ENCODE peak calls at places on chromosomes 6 and 20, in ten cellular contexts. R is occipital lobe, J is SJSA1, H is left cardiac atrium, G is suprapubic skin, M is HCT116, B is choroid plexus epithelial cell, N is IMR-90, C is GM04504, U is T47D. D is an unnamed sample.

GRCh38 chr20:44173116-44173515 is 13.9 kb downstream of the JPH2 start:
- DNase-seq in G (no peak), J (no peak), N (no peak), C (no peak), R (no peak), H (no peak), M (no peak), U (no peak), B (no peak), D (no peak)

GRCh38 chr20:18543932-18544331 is 23.3 kb upstream of the SMIM26 start:
- DNase-seq in J (no peak), C (no peak), M (no peak), U (no peak), R (no peak), G (no peak), B (no peak), N (no peak), H (peak; percentile 51), D (no peak)

GRCh38 chr20:16533493-16533892 is 39.8 kb downstream of the KIF16B start:
- DNase-seq in B (peak; percentile 22), G (no peak), M (no peak), C (no peak), J (no peak), U (no peak), N (peak; percentile 7), H (no peak), R (no peak), D (no peak)

GRCh38 chr6:35764238-35764896 is 12.0 kb upstream of the CLPSL2 start:
- DNase-seq in B (no peak), U (peak; percentile 91), M (peak; percentile 50), G (no peak), H (no peak), N (no peak), C (no peak), R (no peak), J (no peak), D (no peak)

GRCh38 chr20:38723982-38724602 is at the start of gene SLC32A1:
- DNase-seq in G (no peak), B (no peak), U (no peak), M (no peak), C (no peak), J (no peak), H (no peak), R (no peak), N (no peak), D (no peak)

GRCh38 chr6:3551716-3552511 is 95.1 kb upstream of the SLC22A23 start:
- DNase-seq in M (no peak), J (no peak), H (no peak), U (no peak), C (no peak), B (no peak), G (no peak), N (no peak), R (no peak), D (no peak)

GRCh38 chr20:24157213-24157612 is 168.6 kb upstream of the GGTLC1 start:
- DNase-seq in J (no peak), N (no peak), G (no peak), M (no peak), H (no peak), R (no peak), U (no peak), B (no peak), C (no peak), D (no peak)

GRCh38 chr6:136501081-136501480 is 49.1 kb downstream of the MAP7 start:
- DNase-seq in J (no peak), G (no peak), R (no peak), B (no peak), N (no peak), U (no peak), M (no peak), C (no peak), H (no peak), D (no peak)

GRCh38 chr20:44921447-44921846 is 11.6 kb downstream of the PABPC1L start:
- DNase-seq in N (no peak), J (no peak), C (no peak), G (no peak), R (no peak), U (no peak), B (no peak), H (no peak), M (no peak), D (no peak)

GRCh38 chr20:36852187-36852586 is 23.8 kb upstream of the TLDC2 start:
- DNase-seq in U (no peak), H (no peak), G (no peak), R (peak; percentile 27), C (no peak), J (no peak), N (no peak), M (no peak), B (no peak), D (no peak)

GRCh38 chr6:49497308-49497707 is 2.4 kb upstream of the GLYATL3 start:
- DNase-seq in R (no peak), M (no peak), H (no peak), G (no peak), U (no peak), N (no peak), J (no peak), C (no peak), B (no peak), D (no peak)

GRCh38 chr6:126300735-126301134 is 39.2 kb upstream of the CENPW start:
- DNase-seq in G (no peak), J (no peak), B (no peak), R (no peak), M (no peak), C (no peak), H (no peak), N (no peak), U (no peak), D (no peak)

GRCh38 chr6:28585335-28585734 is 59.7 kb downstream of the GPX5 start:
- DNase-seq in U (no peak), R (no peak), N (peak; percentile 76), B (peak; percentile 79), M (no peak), G (no peak), J (no peak), C (no peak), H (no peak), D (no peak)

GRCh38 chr6:83260577-83260976 is 67.4 kb downstream of the RWDD2A start:
- DNase-seq in J (no peak), H (no peak), B (no peak), N (no peak), G (no peak), U (no peak), M (no peak), R (no peak), C (no peak), D (no peak)

GRCh38 chr6:75041381-75041780 is 164.5 kb downstream of the COL12A1 start:
- DNase-seq in G (no peak), C (no peak), R (no peak), B (no peak), J (no peak), M (no peak), U (no peak), H (no peak), N (no peak), D (no peak)

GRCh38 chr20:58366866-58367265 is 22.2 kb upstream of the VAPB start:
- DNase-seq in H (no peak), M (no peak), N (peak; percentile 36), G (no peak), U (no peak), R (no peak), C (no peak), J (no peak), B (no peak), D (no peak)

GRCh38 chr20:58714923-58715708 is 22.5 kb downstream of the NPEPL1 start:
- DNase-seq in H (no peak), U (no peak), M (no peak), G (no peak), B (no peak), J (no peak), C (no peak), R (no peak), N (no peak), D (peak; percentile 4)

GRCh38 chr20:46523696-46524328 is 10.5 kb upstream of the ZNF334 start:
- DNase-seq in M (no peak), R (no peak), C (no peak), H (no peak), N (peak; percentile 17), B (peak; percentile 26), J (no peak), G (no peak), U (no peak), D (no peak)

GRCh38 chr6:72286911-72287311 is 335.0 kb upstream of the KCNQ5 start:
- DNase-seq in R (no peak), C (peak; percentile 14), U (no peak), G (no peak), M (no peak), B (peak; percentile 91), H (no peak), J (no peak), N (peak; percentile 75), D (no peak)

GRCh38 chr6:24193364-24193763 is 67.3 kb downstream of the NRSN1 start:
- DNase-seq in G (no peak), H (no peak), B (no peak), M (no peak), C (no peak), N (no peak), R (no peak), J (no peak), U (no peak), D (no peak)

GRCh38 chr6:104940881-104941693 is 15.8 kb upstream of the LIN28B start:
- DNase-seq in H (no peak), M (no peak), G (no peak), J (no peak), U (no peak), R (peak; percentile 43), N (peak; percentile 30), B (peak; percentile 50), C (no peak), D (no peak)

GRCh38 chr6:26218824-26219223 is 131.6 kb downstream of the HFE start:
- DNase-seq in R (no peak), C (no peak), G (no peak), H (no peak), J (no peak), B (no peak), N (no peak), U (no peak), M (no peak), D (no peak)

GRCh38 chr6:56890683-56891429 is 64.1 kb upstream of the BEND6 start:
- DNase-seq in C (peak; percentile 88), G (no peak), U (no peak), R (no peak), H (no peak), J (peak; percentile 66), B (peak; percentile 89), M (no peak), N (peak; percentile 97), D (no peak)

GRCh38 chr20:21436186-21436585 is 38.9 kb upstream of the NKX2-4 start:
- DNase-seq in H (no peak), G (no peak), B (peak; percentile 83), R (no peak), C (peak; percentile 73), U (no peak), J (peak; percentile 58), M (peak; percentile 18), N (peak; percentile 72), D (no peak)

GRCh38 chr20:13401596-13401995 is 180.5 kb downstream of the ISM1 start:
- DNase-seq in B (no peak), J (no peak), M (no peak), C (no peak), N (no peak), R (no peak), H (no peak), U (no peak), G (no peak), D (no peak)

GRCh38 chr6:77456531-77457248 is 6.6 kb downstream of the HTR1B start:
- DNase-seq in R (no peak), H (peak; percentile 31), N (peak; percentile 100), C (peak; percentile 96), M (peak; percentile 65), B (peak; percentile 99), J (peak; percentile 72), G (no peak), U (no peak), D (no peak)

GRCh38 chr20:6765469-6766058 is 1.9 kb upstream of the BMP2 start:
- DNase-seq in H (no peak), B (peak; percentile 83), J (no peak), C (peak; percentile 44), R (peak; percentile 3), N (peak; percentile 61), M (peak; percentile 19), U (peak; percentile 69), G (no peak), D (no peak)

GRCh38 chr6:109381007-109381746 is 1.1 kb downstream of the CD164 start:
- DNase-seq in M (no peak), J (no peak), N (peak; percentile 20), B (peak; percentile 54), R (no peak), H (no peak), U (peak; percentile 25), C (no peak), G (no peak), D (peak; percentile 15)

D was measured in memory B cell.